ENCODE peak calls at places on chromosomes 3 and 15, in eight cellular contexts. A is CD8-positive, alpha-beta T cell; P is lung; V is Panc1; N is B cell; W is ovary; X is kidney; D is heart right ventricle. Y is an unnamed sample.

GRCh38 chr3:106172780-106173179 is 304.0 kb upstream of the CBLB start:
- DNase-seq in W (no peak), P (no peak), A (no peak), V (no peak), D (no peak), N (no peak), X (no peak), Y (peak)

GRCh38 chr3:183734750-183735284 is 37.2 kb downstream of the YEATS2 start:
- DNase-seq in D (no peak), W (no peak), P (no peak), X (no peak), N (no peak), A (no peak), V (no peak), Y (no peak)

GRCh38 chr3:152968388-152969024 is 133.6 kb downstream of the P2RY1 start:
- DNase-seq in A (no peak), D (no peak), X (no peak), V (no peak), W (no peak), P (no peak), N (no peak), Y (no peak)

GRCh38 chr15:69996321-69996720 is 101.4 kb downstream of the TLE3 start:
- DNase-seq in A (no peak), V (no peak), D (no peak), N (no peak), W (no peak), X (peak), P (no peak), Y (no peak)

GRCh38 chr3:47661121-47661752 is 82.6 kb upstream of the CSPG5 start:
- DNase-seq in W (peak), N (no peak), V (no peak), D (no peak), A (no peak), P (no peak), X (no peak), Y (no peak)

GRCh38 chr3:60528651-60529050 is 722.6 kb downstream of the FHIT start:
- DNase-seq in V (no peak), N (no peak), W (no peak), P (no peak), D (no peak), A (no peak), X (no peak), Y (no peak)

GRCh38 chr3:169864270-169864669 is 5.5 kb downstream of the LRRC31 start:
- DNase-seq in W (no peak), V (no peak), P (no peak), N (no peak), A (no peak), D (no peak), X (no peak), Y (no peak)

GRCh38 chr3:104868291-104868690 is 498.4 kb upstream of the ALCAM start:
- DNase-seq in D (no peak), W (no peak), N (no peak), X (no peak), P (no peak), A (no peak), V (no peak), Y (no peak)

GRCh38 chr3:13520326-13520880 is 28.5 kb upstream of the FBLN2 start:
- DNase-seq in N (no peak), W (no peak), X (peak), V (no peak), A (no peak), D (no peak), P (no peak), Y (no peak)

GRCh38 chr3:184117649-184118048 is 17.5 kb upstream of the EIF2B5 start:
- DNase-seq in V (no peak), X (no peak), A (no peak), P (no peak), W (no peak), D (no peak), N (no peak), Y (no peak)

GRCh38 chr15:70327328-70328136 is 229.8 kb upstream of the TLE3 start:
- DNase-seq in D (no peak), A (no peak), X (no peak), V (no peak), W (no peak), N (no peak), P (no peak), Y (peak)

GRCh38 chr3:117104792-117105191 is 395.2 kb downstream of the TUSC7 start:
- DNase-seq in W (no peak), D (no peak), N (no peak), X (no peak), A (no peak), P (no peak), V (no peak), Y (no peak)

GRCh38 chr3:192031941-192032340 is 571.0 kb downstream of the PYDC2 start:
- DNase-seq in P (no peak), V (no peak), A (no peak), X (no peak), D (no peak), N (no peak), W (no peak), Y (no peak)

GRCh38 chr15:85412956-85413854 is 32.8 kb downstream of the AKAP13 start:
- DNase-seq in W (peak), X (peak), A (peak), D (peak), V (peak), P (peak), N (peak), Y (peak)
- TF ChIP-seq CTCF in W (no peak), X (no peak), A (no peak), D (peak), V (no peak), P (no peak), N (peak), Y (no peak)

DNA sequence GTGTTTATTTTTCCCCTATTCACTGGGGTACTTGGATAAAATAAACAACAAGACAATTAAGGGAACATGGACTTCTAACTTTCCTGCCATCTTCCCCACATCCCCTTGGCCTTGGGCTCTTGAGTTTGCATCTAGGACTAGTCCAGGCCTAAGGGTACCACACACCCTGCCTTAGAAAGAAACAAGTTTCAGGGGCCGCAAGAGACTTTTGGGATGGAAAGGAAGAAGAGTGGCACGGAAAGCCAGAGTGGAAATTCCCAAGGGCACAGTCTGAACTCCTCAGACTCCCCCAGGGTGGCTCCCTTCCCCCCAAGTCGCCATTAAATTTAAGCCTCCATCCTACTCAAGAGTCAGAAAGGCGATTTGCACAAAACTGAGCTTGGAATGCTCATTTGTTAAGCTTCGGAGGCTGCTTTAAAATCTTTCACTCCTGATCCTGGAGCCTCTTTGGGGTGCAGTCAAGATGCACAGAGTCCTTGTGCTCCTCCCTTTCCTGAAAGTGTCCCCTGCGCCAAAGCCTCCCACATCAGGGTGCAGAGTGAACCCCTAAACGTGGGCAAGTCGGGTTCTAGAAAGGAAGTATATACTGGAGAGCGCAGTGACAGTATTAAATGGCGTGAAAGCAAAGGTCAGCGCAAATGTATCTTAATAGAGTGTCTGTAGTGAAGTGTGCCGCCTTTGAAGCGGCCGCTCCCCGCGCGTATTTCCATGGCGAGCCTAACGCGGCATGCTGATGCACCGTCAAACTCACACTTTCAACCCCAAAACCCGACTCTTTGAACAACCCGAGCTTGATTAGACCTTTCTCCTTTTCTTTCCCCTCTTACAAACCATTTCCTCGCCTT is 18.6 kb downstream of the ZIC4 start:
- DNase-seq in V (no peak), P (no peak), N (no peak), D (no peak), X (no peak), A (no peak), W (no peak), Y (no peak)
- TF ChIP-seq CTCF in V (no peak), P (no peak), N (no peak), D (no peak), X (no peak), A (no peak), W (no peak), Y (no peak)

GRCh38 chr3:71025010-71025409 is 558.5 kb downstream of the FOXP1 start:
- DNase-seq in W (no peak), D (no peak), X (no peak), A (no peak), P (no peak), V (no peak), N (no peak), Y (no peak)

GRCh38 chr3:71025516-71025915 is 558.0 kb downstream of the FOXP1 start:
- DNase-seq in X (no peak), W (no peak), N (no peak), A (no peak), D (no peak), P (no peak), V (no peak), Y (no peak)

GRCh38 chr3:71026634-71027578 is 556.6 kb downstream of the FOXP1 start:
- DNase-seq in V (peak), W (no peak), A (no peak), P (no peak), N (no peak), X (no peak), D (no peak), Y (no peak)

GRCh38 chr3:71018794-71019193 is 564.7 kb downstream of the FOXP1 start:
- DNase-seq in D (no peak), P (no peak), W (no peak), V (no peak), X (no peak), A (no peak), N (no peak), Y (no peak)

GRCh38 chr3:71022552-71023335 is 560.8 kb downstream of the FOXP1 start:
- DNase-seq in P (no peak), A (no peak), D (no peak), V (no peak), X (no peak), W (no peak), N (no peak), Y (no peak)
- TF ChIP-seq CTCF in P (no peak), A (no peak), D (peak), V (peak), X (peak), W (no peak), N (no peak), Y (no peak)

GRCh38 chr3:126132751-126133511 is 47.5 kb downstream of the ALDH1L1 start:
- DNase-seq in N (no peak), W (peak), A (no peak), P (no peak), D (peak), X (peak), V (no peak), Y (no peak)
- TF ChIP-seq CTCF in N (no peak), W (no peak), A (no peak), P (no peak), D (no peak), X (no peak), V (peak), Y (no peak)

DNA sequence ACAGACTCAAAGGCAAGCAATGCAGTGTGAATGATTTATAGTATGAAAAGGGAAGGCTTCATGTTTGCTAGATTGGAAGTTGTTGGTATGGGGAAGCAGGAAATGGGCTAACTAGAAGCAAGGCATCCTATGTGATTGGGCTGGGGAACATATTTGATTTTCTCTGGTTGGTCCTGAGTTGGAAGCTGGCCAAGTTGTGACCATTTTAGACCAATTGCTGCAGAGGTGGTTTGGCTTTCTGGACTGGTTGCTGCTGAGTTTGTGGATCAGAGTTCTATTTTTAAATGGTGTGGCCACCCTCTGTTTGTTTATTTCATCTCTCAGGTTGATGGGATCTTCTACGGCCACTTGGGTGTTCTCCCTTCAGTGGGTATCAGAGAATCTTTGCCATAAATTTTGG is 39.7 kb downstream of the NUDT16 start:
- DNase-seq in W (no peak), V (no peak), N (no peak), D (no peak), A (no peak), X (no peak), P (no peak), Y (no peak)
- TF ChIP-seq CTCF in W (no peak), V (no peak), N (no peak), D (no peak), A (no peak), X (no peak), P (no peak), Y (no peak)

DNA sequence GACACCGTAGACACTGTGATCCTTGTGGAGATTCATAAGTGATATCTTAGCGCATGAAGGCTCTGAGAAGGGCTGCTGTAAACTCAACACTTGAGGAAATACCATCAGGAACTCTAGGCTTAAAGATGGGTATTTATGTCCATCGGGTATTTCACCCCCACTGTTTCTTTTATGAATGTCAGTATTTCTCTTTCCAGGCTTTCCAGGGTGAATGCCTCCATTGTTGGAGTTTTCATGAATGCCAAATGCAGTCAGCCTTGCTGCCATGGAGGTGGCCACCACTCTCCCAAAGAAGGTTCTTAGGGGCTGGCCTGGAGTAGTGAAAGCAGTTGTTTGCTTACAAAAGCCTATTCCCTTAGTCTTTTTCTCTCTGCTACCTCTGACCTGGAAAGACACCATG is 259.2 kb downstream of the SLCO3A1 start:
- DNase-seq in P (no peak), A (no peak), D (no peak), N (no peak), W (no peak), X (no peak), V (no peak), Y (no peak)
- TF ChIP-seq CTCF in P (no peak), A (no peak), D (no peak), N (no peak), W (no peak), X (no peak), V (no peak), Y (no peak)

GRCh38 chr3:94525039-94525438 is 462.2 kb downstream of the NSUN3 start:
- DNase-seq in X (no peak), A (no peak), W (peak), V (no peak), N (no peak), P (no peak), D (peak), Y (no peak)

GRCh38 chr3:94520364-94520763 is 457.5 kb downstream of the NSUN3 start:
- DNase-seq in P (no peak), N (no peak), W (no peak), X (no peak), D (no peak), A (no peak), V (no peak), Y (no peak)

GRCh38 chr3:94524102-94524922 is 461.5 kb downstream of the NSUN3 start:
- DNase-seq in X (no peak), V (no peak), N (no peak), P (peak), D (no peak), W (peak), A (no peak), Y (no peak)

GRCh38 chr3:94522488-94522887 is 459.6 kb downstream of the NSUN3 start:
- DNase-seq in P (no peak), V (no peak), A (no peak), X (no peak), N (no peak), W (no peak), D (no peak), Y (no peak)
- TF ChIP-seq CTCF in P (no peak), V (peak), A (no peak), X (no peak), N (no peak), W (no peak), D (no peak), Y (no peak)

GRCh38 chr3:49566312-49566711 is 12.0 kb downstream of the BSN start:
- DNase-seq in X (no peak), A (no peak), D (no peak), N (no peak), P (no peak), V (no peak), W (no peak), Y (no peak)
- TF ChIP-seq CTCF in X (no peak), A (no peak), D (peak), N (no peak), P (no peak), V (peak), W (no peak), Y (no peak)

Y was measured in GM13976.